ENCODE peak calls at places on chromosomes 3 and 15, in four cellular contexts. F is left ventricle myocardium inferior, V is thoracic aorta, K is right lobe of liver. X is an unnamed sample.

GRCh38 chr15:59941612-59942011 is 62.5 kb upstream of the FOXB1 start:
- DNase-seq in F (no peak), K (no peak), V (no peak), X (no peak)

GRCh38 chr3:53342353-53342752 is 5.0 kb downstream of the DCP1A start:
- DNase-seq in F (no peak), V (no peak), K (peak; percentile 62), X (no peak)

GRCh38 chr15:99480223-99480810 is 85.5 kb upstream of the MEF2A start:
- DNase-seq in V (no peak), K (no peak), F (no peak), X (no peak)

GRCh38 chr15:41043276-41043675 is 72.8 kb downstream of the INO80 start:
- DNase-seq in K (no peak), F (no peak), V (no peak), X (no peak)

GRCh38 chr3:143135150-143135549 is 15.6 kb downstream of the CHST2 start:
- DNase-seq in V (no peak), K (no peak), F (no peak), X (peak; percentile 65)

GRCh38 chr3:121529308-121529707 is 16.5 kb downstream of the POLQ start:
- DNase-seq in V (no peak), F (no peak), K (no peak), X (no peak)

GRCh38 chr15:57100136-57100539 is 181.7 kb downstream of the TCF12 start:
- DNase-seq in V (no peak), F (no peak), K (no peak), X (no peak)

GRCh38 chr3:172129868-172130751 is 90.7 kb downstream of the FNDC3B start:
- DNase-seq in K (peak; percentile 91), V (peak; percentile 92), F (peak; percentile 91), X (peak; percentile 97)

GRCh38 chr3:169387751-169388696 is 275.5 kb downstream of the MECOM start:
- DNase-seq in V (peak; percentile 10), F (peak; percentile 55), K (no peak), X (no peak)

GRCh38 chr15:77589839-77590238 is 42.9 kb downstream of the LINGO1 start:
- DNase-seq in K (no peak), F (no peak), V (no peak), X (no peak)

GRCh38 chr3:98855811-98856400 is 45.6 kb downstream of the DCBLD2 start:
- DNase-seq in K (no peak), F (no peak), V (no peak), X (no peak)

GRCh38 chr3:11600501-11601282 is 43.0 kb downstream of the VGLL4 start:
- DNase-seq in K (no peak), F (peak; percentile 64), V (peak; percentile 72), X (peak; percentile 92)

GRCh38 chr3:196655496-196655895 is 16.0 kb downstream of the NRROS start:
- DNase-seq in K (no peak), V (no peak), F (no peak), X (no peak)
- H3K27ac ChIP-seq in K (no peak overlapping the region), V (no peak overlapping the region), F (no peak overlapping the region), X (no peak overlapping the region)

DNA sequence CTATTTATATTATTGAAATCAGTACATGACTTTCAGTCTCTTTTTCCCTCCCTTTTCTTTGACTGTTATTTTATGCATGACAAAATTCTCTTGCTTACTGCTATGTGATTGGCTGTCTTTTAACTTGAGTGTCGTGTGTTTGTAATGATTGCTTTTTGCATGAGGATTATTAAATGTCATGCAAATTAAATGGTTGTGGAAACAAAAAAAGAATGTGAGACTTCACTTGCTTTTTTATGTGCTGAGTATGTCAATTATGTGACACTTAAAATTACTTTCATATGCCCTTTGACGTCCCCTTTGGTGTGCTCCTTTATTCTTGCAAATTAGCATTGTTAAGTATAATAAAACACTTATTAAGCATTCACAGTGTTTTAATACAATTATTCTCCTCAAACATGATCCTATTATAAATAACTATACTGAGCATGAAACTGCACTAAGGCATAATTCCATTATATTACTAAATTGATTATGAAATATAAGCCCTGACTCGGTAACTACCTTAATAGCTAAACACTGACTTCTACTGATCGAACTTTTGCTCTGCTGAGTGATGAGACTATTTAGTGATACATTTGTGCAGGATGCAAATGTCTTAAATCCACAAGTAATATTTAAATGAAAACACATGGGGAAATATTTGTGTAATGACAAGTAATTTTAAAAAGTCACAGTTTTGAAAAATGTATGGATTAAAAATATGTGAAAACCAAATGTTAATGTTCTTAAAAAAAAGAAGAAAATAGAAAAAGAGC is 401.7 kb downstream of the NLGN1 start:
- DNase-seq in V (no peak), K (no peak), F (no peak), X (no peak)
- H3K4me1 ChIP-seq in V (no peaks in the 10 kb centered on the region), K (no peaks in the 10 kb centered on the region), F (no peaks in the 10 kb centered on the region), X (no peaks in the 10 kb centered on the region)

DNA sequence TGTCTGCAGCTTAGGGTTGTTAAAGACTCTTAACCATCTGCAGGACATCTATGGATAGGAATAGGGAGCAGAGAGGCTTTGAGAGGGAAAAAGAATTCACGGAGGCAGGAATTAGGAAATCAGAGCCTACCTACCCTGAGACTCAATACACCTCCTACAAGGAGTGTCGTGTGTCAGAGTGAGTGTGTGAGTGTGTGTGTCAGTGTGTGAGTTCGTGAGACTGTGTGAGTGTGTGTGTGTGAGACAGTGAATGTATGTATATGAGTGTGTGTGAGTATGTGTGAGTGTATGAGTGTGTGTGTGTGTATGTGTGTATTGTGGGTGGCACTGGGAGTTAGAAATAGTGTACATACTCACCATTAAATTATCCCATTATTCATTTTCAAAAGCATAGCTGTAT is 3.9 kb upstream of the TRH start:
- DNase-seq in F (no peak), K (no peak), V (no peak), X (no peak)
- H3K27me3 ChIP-seq in F (peaks cover 49% of the 10 kb centered on the region), K (peaks cover 4% of the 10 kb centered on the region), V (peaks cover under 1% of the 10 kb centered on the region), X (peaks cover 27% of the 10 kb centered on the region)

DNA sequence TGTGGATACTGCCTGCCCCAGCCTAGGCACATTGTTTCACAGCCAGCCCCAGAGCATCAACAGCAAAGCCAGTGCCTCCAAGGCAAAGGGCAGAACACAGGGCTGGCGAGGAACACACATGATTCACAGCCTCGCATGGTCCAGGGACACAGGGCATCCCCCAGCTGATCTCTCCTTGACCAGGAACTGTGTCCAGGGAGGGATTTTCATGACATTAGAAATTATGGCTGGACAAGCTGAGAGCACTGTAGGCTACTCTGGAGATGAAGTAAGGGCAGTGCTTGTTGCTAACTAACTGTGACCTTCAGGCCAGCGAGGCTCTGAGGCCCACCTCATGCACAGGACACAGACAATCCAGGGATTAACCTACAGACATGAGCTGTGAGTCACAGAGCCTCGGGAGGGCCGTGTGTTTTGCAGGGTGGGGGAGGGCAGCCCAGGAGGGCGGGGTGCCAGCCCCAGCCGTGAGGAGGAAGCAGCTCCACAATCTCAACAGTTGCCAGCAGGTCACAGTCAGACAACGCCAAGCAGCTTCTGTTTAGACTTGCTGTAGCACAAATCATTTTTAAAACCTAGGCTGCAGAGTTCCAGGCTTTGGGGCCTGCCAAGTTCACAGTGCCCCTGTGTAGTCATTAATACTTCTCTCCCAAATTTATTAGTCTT is 114.9 kb downstream of the ETFA start:
- DNase-seq in V (no peak), K (peak; percentile 47), F (peak; percentile 46), X (no peak)
- H3K27ac ChIP-seq in V (peak overlapping the region; percentile 43), K (no peak overlapping the region), F (peak overlapping the region; percentile 79), X (peak overlapping the region; percentile 77)

DNA sequence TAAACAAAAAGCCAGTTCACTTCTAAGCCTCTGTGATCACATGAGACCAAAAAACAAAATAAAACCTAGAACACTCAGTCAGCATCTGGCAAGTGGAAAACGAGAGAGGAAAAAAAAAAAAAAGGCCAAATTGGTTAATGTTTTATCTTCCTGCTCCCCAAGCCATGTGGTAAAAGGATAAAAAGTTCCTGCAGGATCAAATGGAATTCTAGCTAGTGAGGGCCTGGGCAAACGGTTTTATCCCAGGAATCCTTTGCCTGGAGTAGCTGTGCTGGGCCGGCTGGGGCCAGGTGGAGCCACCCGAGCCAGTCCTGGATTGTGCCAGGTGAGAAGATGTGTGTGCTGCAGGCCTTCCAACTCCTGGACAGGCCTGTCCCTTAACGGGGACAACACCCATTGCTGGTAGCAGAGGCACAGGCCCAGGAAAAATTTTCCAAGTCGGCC is 13.2 kb downstream of the SMAD6 start:
- DNase-seq in F (no peak), V (no peak), K (peak; percentile 66), X (no peak)
- H3K4me1 ChIP-seq in F (peaks cover 72% of the 10 kb centered on the region), V (peaks cover 35% of the 10 kb centered on the region), K (peaks cover 25% of the 10 kb centered on the region), X (no peaks in the 10 kb centered on the region)

GRCh38 chr3:141047168-141047567 is 4.0 kb upstream of the SPSB4 start:
- DNase-seq in V (no peak), F (no peak), K (no peak), X (peak; percentile 21)
- H3K27me3 ChIP-seq in V (no peaks in the 10 kb centered on the region), F (peaks cover 50% of the 10 kb centered on the region), K (no peaks in the 10 kb centered on the region), X (peaks cover 42% of the 10 kb centered on the region)

GRCh38 chr3:45462522-45463262 is 74.3 kb downstream of the LARS2 start:
- DNase-seq in V (no peak), K (no peak), F (no peak), X (no peak)
- H3K27ac ChIP-seq in V (no peak overlapping the region), K (no peak overlapping the region), F (no peak overlapping the region), X (no peak overlapping the region)

DNA sequence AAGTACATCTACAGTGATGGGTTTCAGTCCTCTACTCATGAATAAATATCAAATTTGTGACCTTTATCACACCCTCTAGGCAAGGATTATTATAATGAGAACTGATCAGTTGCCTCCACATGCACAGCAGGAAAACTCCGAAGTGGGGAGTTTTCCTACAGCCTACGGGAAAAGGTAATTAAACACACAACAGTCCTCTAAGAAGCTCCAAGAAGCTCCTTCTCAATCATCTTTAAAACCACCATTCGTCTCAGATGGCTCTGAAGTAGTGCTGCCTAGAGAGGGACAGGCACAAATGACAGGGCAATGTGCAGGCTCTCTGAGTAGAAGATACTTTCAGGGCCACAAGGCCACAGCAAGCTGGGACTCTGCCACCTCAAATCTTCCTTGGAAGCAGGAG is 32.3 kb downstream of the MB21D2 start:
- DNase-seq in F (no peak), V (no peak), K (no peak), X (no peak)
- H3K4me1 ChIP-seq in F (peaks cover 33% of the 10 kb centered on the region), V (peaks cover 10% of the 10 kb centered on the region), K (no peaks in the 10 kb centered on the region), X (peaks cover 59% of the 10 kb centered on the region)

DNA sequence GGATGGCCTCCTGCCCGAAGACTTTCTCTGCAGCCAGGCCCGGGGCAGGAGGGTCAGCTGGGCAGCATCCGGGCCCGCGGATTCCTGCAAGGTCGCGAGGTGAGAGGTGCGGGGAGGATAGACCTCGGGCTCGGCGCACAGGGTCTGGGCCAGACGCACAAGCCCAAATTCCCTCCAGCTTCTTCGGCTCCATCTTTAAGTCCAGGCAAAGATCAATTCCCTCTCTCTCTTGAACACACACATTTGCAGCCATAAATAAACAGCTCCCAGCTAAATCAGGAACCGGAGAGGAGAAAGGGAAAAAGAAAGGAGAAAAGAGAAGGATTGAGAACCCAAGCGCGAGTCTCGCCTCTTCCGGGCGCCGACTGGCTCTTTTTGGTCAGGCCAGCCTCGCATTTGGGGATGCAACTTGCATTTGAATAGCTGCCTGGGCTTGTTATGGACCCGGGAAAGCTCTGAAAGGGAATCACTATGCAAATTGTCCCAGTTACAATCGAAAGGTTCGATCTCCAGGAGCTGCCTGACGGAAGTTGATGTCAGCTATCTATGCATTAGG is 14.5 kb upstream of the ONECUT1 start:
- DNase-seq in F (no peak), V (no peak), K (peak; percentile 70), X (no peak)
- H3K27me3 ChIP-seq in F (peaks cover 100% of the 10 kb centered on the region), V (peaks cover 15% of the 10 kb centered on the region), K (no peaks in the 10 kb centered on the region), X (peaks cover 91% of the 10 kb centered on the region)

X was measured in keratinocyte.